ENCODE peak calls at places on chromosomes 16 and 17, in six cellular contexts. K, V, C, X, L and R are unnamed samples.

GRCh38 chr17:57516290-57517215 is 228.5 kb downstream of the CCDC182 start:
- DNase-seq in K (no peak), X (no peak), V (no peak), C (no peak), L (no peak), R (no peak)

GRCh38 chr17:79818026-79818758 is 21.0 kb downstream of the CBX4 start:
- DNase-seq in C (no peak), L (no peak), V (no peak), K (no peak), X (no peak), R (no peak)

GRCh38 chr17:77437017-77437416 is 296.2 kb downstream of the SEC14L1 start:
- DNase-seq in V (peak; percentile 65), C (no peak), X (no peak), K (no peak), L (no peak), R (peak; percentile 81)

GRCh38 chr16:52592778-52593177 is 45.8 kb upstream of the TOX3 start:
- DNase-seq in C (no peak), X (no peak), L (no peak), V (no peak), K (peak; percentile 13), R (no peak)

GRCh38 chr17:6508519-6509294 is 47.6 kb downstream of the PITPNM3 start:
- DNase-seq in X (peak; percentile 64), L (no peak), K (peak; percentile 75), V (no peak), C (peak; percentile 66), R (no peak)

GRCh38 chr16:64437706-64438329 is 684.0 kb downstream of the CDH11 start:
- DNase-seq in K (no peak), V (no peak), X (peak; percentile 78), L (no peak), C (no peak), R (no peak)

GRCh38 chr16:86946396-86946795 is 368.0 kb downstream of the FOXL1 start:
- DNase-seq in V (peak; percentile 32), X (no peak), C (no peak), L (peak; percentile 19), K (no peak), R (no peak)

GRCh38 chr17:42294469-42295398 is 6.4 kb downstream of the STAT5A start:
- DNase-seq in X (no peak), L (no peak), V (no peak), K (no peak), C (no peak), R (no peak)

DNA sequence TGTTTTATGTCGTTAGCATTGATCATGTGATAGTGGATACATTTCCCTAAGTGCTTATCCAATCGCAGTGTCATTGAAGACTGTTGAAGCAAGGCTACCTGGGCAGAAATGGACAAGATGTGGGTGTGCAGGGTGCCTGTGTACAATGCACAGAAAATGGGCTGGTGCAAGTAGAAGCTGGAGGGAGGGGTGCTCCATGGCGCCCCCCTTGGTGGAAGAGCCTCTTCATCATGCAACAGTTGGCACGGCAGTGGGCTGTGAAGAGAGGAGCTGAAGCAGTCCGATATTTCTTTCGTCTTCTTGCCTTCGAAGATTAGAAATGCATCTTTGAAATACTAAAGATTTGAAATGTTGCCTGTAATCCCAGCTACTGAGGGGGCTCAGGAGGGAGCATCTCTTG is 100.5 kb downstream of the PLCG2 start:
- DNase-seq in V (no peak), K (peak; percentile 9), C (no peak), L (peak; percentile 48), X (no peak), R (no peak)
- TF ChIP-seq CTCF in V (peak; percentile 13), K (peak; percentile 26), C (no peak), L (peak; percentile 73), X (peak; percentile 7), R (no peak)

GRCh38 chr16:27406729-27407128 is 4.8 kb downstream of the IL21R start:
- DNase-seq in X (no peak), V (no peak), L (no peak), C (peak; percentile 22), K (no peak), R (no peak)

GRCh38 chr16:27407158-27407557 is 5.2 kb downstream of the IL21R start:
- DNase-seq in L (no peak), V (no peak), X (no peak), K (no peak), C (no peak), R (no peak)

GRCh38 chr16:27404163-27404823 is 2.3 kb downstream of the IL21R start:
- DNase-seq in X (no peak), C (peak; percentile 52), V (no peak), L (no peak), K (no peak), R (no peak)

GRCh38 chr16:27403601-27403992 is 1.6 kb downstream of the IL21R start:
- DNase-seq in C (peak; percentile 45), L (no peak), K (no peak), V (no peak), X (no peak), R (no peak)

DNA sequence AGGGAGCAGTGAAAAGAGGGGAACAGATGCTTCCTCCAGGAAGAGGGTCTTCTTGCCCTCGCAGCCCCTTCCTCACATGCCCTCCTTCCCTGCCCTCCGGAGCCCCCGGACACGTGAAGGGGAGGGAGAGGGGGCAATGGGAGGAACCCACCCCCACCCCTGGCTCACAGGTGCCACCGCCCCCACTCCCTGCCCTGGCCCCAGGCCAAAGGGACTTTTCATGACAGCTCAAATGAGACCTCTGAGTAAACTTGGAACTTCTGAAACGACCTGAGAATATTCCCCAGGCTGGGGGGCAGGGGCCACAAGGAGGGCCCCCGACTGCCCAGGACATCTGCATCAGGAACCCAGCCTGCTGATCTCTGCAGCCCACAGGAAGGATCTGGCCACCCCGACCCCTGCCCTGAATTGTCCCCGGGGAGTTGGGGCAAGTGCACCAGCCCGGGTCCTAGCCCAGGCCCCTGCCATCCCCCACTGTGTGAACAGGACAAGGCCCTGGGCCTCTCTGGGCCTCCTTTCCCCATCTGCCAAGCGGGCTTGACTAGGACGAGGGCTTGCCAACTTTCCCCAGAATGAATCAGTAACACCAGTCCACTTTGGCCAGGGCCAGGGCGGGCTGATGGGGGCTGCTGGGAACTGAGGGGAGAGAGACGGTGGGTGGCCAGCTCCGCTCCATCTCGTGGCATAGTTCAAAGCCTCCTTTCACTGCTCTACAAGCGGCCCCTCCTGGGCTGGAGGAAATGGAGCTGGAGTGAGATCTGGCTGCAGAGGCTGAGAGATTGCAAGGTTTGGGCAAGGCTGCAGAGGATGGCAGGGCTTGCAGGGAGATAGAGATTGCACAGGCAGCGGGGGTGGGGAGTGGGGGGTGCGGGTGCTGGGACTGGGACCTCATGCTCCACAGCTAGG is 3.8 kb downstream of the IL21R start:
- DNase-seq in K (no peak), X (no peak), C (peak; percentile 71), V (no peak), L (no peak), R (peak; percentile 26)
- H3K4me3 ChIP-seq in K (no peak overlapping the region), X (no peak overlapping the region), C (no peak overlapping the region), V (no peak overlapping the region), L (no peak overlapping the region), R (no peak overlapping the region)

GRCh38 chr16:49644143-49644460 is 211.8 kb downstream of the ZNF423 start:
- DNase-seq in K (peak; percentile 14), C (no peak), V (peak; percentile 73), L (peak; percentile 54), X (no peak), R (peak; percentile 48)
- TF ChIP-seq CTCF in K (peak; percentile 37), C (no peak), V (peak; percentile 34), L (peak; percentile 70), X (peak; percentile 45), R (peak; percentile 42)

GRCh38 chr17:75633484-75634375 is 496 bp downstream of the SMIM5 start:
- DNase-seq in V (peak; percentile 91), X (peak; percentile 96), C (peak; percentile 89), K (peak; percentile 97), L (peak; percentile 97), R (peak; percentile 87)
- H3K4me3 ChIP-seq in V (no peak overlapping the region), X (no peak overlapping the region), C (peak overlapping the region; percentile 57), K (peak overlapping the region; percentile 24), L (peak overlapping the region; percentile 43), R (no peak overlapping the region)

DNA sequence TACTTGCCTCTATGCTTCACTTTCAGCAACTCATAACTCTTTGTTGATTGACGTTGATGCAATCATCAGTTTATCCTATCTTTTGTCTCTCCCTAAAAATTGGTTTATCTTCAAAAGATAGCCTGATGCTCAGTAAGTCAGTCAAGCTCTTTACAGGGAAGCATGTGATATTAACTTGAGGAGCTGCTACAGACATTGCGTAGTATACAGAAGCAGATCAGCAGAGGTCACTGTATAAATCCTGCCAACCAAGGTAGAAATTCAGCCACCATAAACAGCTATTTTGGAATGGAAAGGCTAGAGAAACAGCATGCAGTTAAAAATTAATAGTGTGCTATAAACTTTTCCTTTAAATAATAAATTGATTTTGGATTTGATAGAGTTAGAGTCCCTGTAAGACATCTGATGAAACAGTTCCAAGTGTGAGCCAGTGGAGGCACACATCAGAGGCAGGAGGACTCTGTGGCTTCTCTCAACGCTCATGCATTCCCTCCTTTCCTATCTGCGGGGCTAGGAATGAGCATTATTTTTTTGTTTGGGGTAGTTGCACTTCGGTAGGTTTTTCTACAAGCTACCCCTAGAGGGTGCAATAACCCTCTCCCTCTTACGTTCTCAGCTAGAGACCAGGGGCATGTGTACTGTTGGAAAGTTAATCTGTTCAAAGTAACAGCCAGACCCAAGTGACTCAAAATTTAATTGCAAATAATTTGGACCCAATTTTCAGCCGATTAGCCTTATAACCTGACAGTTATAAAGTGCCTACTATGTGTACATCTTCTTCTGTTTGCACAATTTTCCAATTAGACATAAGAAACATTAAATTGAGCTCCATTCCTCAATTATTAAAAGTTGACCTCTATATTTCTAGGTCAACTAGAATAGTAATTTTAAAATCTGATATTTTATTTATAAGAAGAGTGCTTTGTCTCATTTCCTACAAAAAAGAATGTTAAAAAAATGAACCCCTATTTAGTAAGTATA is 647.7 kb upstream of the SOX9 start:
- DNase-seq in X (peak; percentile 71), L (peak; percentile 84), V (peak; percentile 68), C (no peak), K (peak; percentile 48), R (peak; percentile 65)
- TF ChIP-seq CTCF in X (peak; percentile 74), L (peak; percentile 82), V (peak; percentile 76), C (no peak), K (peak; percentile 78), R (peak; percentile 80)

GRCh38 chr16:30923554-30924085 is at the start of gene FBXL19:
- DNase-seq in X (peak; percentile 78), K (no peak), C (peak; percentile 85), V (no peak), L (peak; percentile 79), R (no peak)

GRCh38 chr16:30924797-30925645 is 1.6 kb downstream of the FBXL19 start:
- DNase-seq in V (no peak), L (no peak), C (no peak), K (no peak), X (no peak), R (no peak)

GRCh38 chr16:30925646-30926332 is 2.4 kb downstream of the FBXL19 start:
- DNase-seq in K (no peak), C (no peak), X (no peak), L (no peak), V (no peak), R (no peak)

GRCh38 chr16:30922960-30923535 is 324 bp upstream of the FBXL19 start:
- DNase-seq in C (peak; percentile 100), V (peak; percentile 100), X (peak; percentile 99), K (peak; percentile 99), L (peak; percentile 100), R (peak; percentile 99)

DNA sequence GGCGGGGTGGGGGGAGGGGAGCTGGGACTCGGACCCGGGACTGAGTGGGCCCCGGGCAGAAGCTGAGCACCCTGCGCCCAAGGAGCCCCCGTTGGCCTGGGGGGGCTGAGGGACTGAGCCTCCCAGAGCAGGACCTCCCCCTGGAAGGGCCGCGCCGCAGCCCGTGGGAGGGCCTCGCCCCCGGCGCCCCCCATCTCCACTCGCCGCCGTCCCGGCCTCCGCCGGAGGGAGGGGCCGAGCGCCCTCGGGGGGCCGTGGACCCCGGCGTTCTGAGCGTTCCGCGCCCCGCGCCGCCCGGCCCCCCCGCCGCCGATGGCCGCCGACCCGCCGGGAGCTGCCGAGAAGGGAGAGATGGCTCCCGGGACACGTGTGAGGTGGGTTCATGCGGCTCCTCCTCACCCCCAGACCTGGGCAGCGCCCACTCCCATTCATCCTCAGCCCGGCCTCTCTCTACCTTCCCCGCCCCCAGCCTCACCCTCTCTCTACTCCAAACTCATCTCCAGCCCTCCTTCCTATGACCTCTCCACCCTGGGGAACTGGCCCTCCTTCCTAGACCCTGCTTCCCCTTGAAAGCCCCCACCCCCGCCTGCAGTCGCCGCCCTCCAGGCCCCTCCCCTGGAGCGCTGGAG is 828 bp downstream of the FBXL19 start:
- DNase-seq in L (peak; percentile 59), K (no peak), V (no peak), C (no peak), X (peak; percentile 42), R (no peak)
- H3K4me3 ChIP-seq in L (peak overlapping the region; percentile 62), K (peak overlapping the region; percentile 57), V (peak overlapping the region; percentile 81), C (peak overlapping the region; percentile 82), X (peak overlapping the region; percentile 77), R (peak overlapping the region; percentile 70)